ENCODE peak calls at places on chromosomes 16 and 17, in seven cellular contexts. L, J, Z, T, B, E and K are unnamed samples.

GRCh38 chr17:21213491-21214014 is 408 bp downstream of the TMEM11 start:
- DNase-seq in B (peak; percentile 52), E (no peak), J (peak; percentile 19), Z (peak; percentile 50), L (peak; percentile 24), T (no peak), K (no peak)

GRCh38 chr17:18027280-18027679 is 11.7 kb downstream of the ATPAF2 start:
- DNase-seq in J (no peak), L (no peak), B (no peak), T (no peak), E (no peak), Z (no peak), K (no peak)

GRCh38 chr17:12857592-12857991 is 68.3 kb downstream of the ARHGAP44 start:
- DNase-seq in Z (no peak), T (no peak), J (no peak), B (no peak), E (no peak), L (no peak), K (no peak)

GRCh38 chr16:5490499-5490898 is 392.9 kb upstream of the EEF2KMT start:
- DNase-seq in Z (peak; percentile 55), L (peak; percentile 35), J (no peak), T (peak; percentile 87), E (no peak), B (peak; percentile 69), K (no peak)

GRCh38 chr16:50285406-50286003 is 19.2 kb downstream of the ADCY7 start:
- DNase-seq in L (no peak), T (no peak), B (no peak), J (no peak), E (no peak), Z (no peak), K (no peak)

GRCh38 chr17:78953356-78954350 is 26.1 kb downstream of the LGALS3BP start:
- DNase-seq in L (no peak), J (no peak), B (no peak), Z (no peak), T (no peak), E (no peak), K (no peak)

GRCh38 chr16:66476328-66477027 is 49.4 kb downstream of the BEAN1 start:
- DNase-seq in L (peak; percentile 55), E (no peak), T (peak; percentile 81), J (peak; percentile 31), Z (no peak), B (no peak), K (no peak)

GRCh38 chr17:49580055-49580721 is 4.5 kb downstream of the NXPH3 start:
- DNase-seq in B (no peak), L (no peak), J (no peak), E (no peak), Z (no peak), T (peak; percentile 52), K (no peak)

GRCh38 chr17:4584125-4584834 is at the start of gene SMTNL2:
- DNase-seq in Z (no peak), T (peak; percentile 87), E (no peak), L (no peak), B (no peak), J (no peak), K (no peak)

GRCh38 chr16:85982563-85982939 is 83.6 kb downstream of the IRF8 start:
- DNase-seq in E (no peak), T (no peak), B (peak; percentile 35), Z (no peak), J (no peak), L (no peak), K (peak; percentile 63)

GRCh38 chr16:85716016-85716679 is 27.4 kb upstream of the GINS2 start:
- DNase-seq in L (no peak), T (no peak), Z (no peak), B (no peak), E (no peak), J (no peak), K (no peak)

GRCh38 chr17:7224661-7225111 is 4.9 kb downstream of the ACADVL start:
- DNase-seq in L (no peak), T (no peak), B (no peak), Z (no peak), E (no peak), J (no peak), K (no peak)
- H3K27ac ChIP-seq in L (no peak overlapping the region), T (no peak overlapping the region), B (no peak overlapping the region), Z (no peak overlapping the region), E (no peak overlapping the region), J (peak overlapping the region; percentile 100), K (no peak overlapping the region)

GRCh38 chr16:68083861-68084503 is 1.2 kb upstream of the NFATC3 start:
- DNase-seq in Z (no peak), L (no peak), J (no peak), T (no peak), E (peak; percentile 37), B (no peak), K (no peak)
- TF ChIP-seq CTCF in Z (no peak), L (no peak), J (no peak), T (peak; percentile 32), E (peak; percentile 9), B (no peak), K (no peak)

GRCh38 chr17:61815863-61816523 is 47.3 kb downstream of the BRIP1 start:
- DNase-seq in E (no peak), J (no peak), B (no peak), T (peak; percentile 47), L (no peak), Z (no peak), K (no peak)

GRCh38 chr17:61816538-61816937 is 46.8 kb downstream of the BRIP1 start:
- DNase-seq in Z (no peak), B (no peak), T (no peak), L (no peak), E (peak; percentile 62), J (no peak), K (no peak)

GRCh38 chr17:61817452-61817851 is 45.9 kb downstream of the BRIP1 start:
- DNase-seq in J (no peak), Z (no peak), B (no peak), T (no peak), E (no peak), L (no peak), K (no peak)

GRCh38 chr17:61821655-61822054 is 41.7 kb downstream of the BRIP1 start:
- DNase-seq in J (no peak), B (no peak), E (no peak), L (no peak), T (no peak), Z (no peak), K (no peak)

DNA sequence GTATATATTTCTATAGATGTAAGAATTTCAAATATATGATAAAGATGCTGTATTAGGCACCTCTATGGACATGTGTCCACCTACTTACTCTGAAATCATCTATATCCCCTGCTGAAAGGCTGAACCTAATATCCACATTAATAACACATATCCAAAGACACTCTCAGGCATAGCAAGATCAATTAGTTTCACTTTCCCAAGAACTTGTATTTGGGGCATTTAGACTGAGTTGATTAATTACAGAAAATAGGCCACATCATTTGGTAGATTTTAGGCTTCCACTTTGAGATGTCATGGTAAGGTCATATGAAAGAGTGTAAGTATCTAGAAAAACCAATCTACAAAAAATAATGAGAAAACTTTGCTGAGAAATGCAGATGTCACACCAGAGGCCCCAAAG is 45.1 kb downstream of the BRIP1 start:
- DNase-seq in L (no peak), E (no peak), T (no peak), B (no peak), Z (no peak), J (no peak), K (no peak)
- H3K27ac ChIP-seq in L (no peak overlapping the region), E (no peak overlapping the region), T (no peak overlapping the region), B (no peak overlapping the region), Z (no peak overlapping the region), J (no peak overlapping the region), K (no peak overlapping the region)

GRCh38 chr17:39861235-39861634 is 2.9 kb downstream of the IKZF3 start:
- DNase-seq in E (no peak), B (no peak), J (no peak), T (no peak), L (peak; percentile 46), Z (no peak), K (no peak)

GRCh38 chr17:39866013-39866730 is 1.8 kb upstream of the ZPBP2 start:
- DNase-seq in B (no peak), Z (no peak), T (no peak), L (no peak), J (no peak), E (no peak), K (no peak)

GRCh38 chr17:39863244-39863917 is 731 bp downstream of the IKZF3 start:
- DNase-seq in E (no peak), Z (no peak), L (no peak), T (no peak), B (no peak), J (no peak), K (no peak)

GRCh38 chr17:39867084-39867890 is 715 bp upstream of the ZPBP2 start:
- DNase-seq in T (no peak), E (no peak), J (peak; percentile 39), L (peak; percentile 91), Z (no peak), B (peak; percentile 42), K (no peak)

DNA sequence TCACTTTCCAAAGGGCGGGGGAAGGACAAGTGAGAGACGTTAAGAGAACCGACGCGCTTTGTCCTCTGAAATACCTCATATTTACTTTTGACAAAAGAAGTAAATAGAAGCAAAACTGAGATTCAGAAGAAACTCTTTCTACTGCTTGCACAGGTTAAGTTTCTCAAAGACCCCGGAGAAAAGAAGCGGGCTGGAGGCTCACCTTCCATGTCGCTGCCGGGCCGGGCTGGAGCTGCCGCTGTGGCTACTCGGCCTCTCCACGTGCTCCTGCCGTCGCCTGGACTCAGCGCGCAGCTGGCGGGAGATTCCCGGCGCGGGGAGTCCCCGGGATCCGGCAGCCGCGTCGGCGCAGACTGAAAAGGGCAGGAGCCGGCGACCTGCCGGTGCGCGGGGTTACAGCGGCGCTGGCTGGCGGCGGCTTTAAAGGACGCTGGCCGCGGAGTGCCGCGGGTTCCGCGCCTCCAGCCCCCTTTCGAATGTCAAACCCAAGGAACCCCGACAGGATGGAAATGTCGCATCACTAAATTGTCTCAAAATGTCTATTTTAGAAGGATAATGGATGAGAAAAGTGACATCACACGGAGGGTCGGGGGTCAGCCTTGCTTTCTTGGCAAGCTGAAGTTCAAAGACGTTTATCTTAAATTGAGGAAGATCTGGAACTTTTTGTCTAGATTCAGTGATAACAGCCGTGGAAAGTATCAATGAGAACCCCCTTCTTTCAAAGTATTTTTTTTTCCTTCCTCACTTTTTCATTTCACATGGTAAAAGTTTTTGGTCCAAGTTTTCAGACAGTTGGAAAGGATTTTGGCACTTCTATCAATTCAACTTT is at the start of gene IKZF3:
- DNase-seq in Z (peak; percentile 76), B (peak; percentile 81), J (peak; percentile 74), L (peak; percentile 92), E (peak; percentile 18), T (peak; percentile 95), K (peak; percentile 70)
- TF ChIP-seq CTCF in Z (no peak), B (no peak), J (peak; percentile 13), L (peak; percentile 56), E (no peak), T (peak; percentile 49), K (peak; percentile 80)